ENCODE peak calls at places on chromosomes 6 and 20, in four cellular contexts. J is spleen, D is cardiac muscle cell, P is left lung. Q is an unnamed sample. For H3K4me1, the result is how much of the 10 kb centered on the place peaks cover.

GRCh38 chr6:139148557-139149220 is 13.8 kb downstream of the HECA start:
- DNase-seq in J (no peak), D (no peak), P (no peak), Q (no peak)

GRCh38 chr6:92538296-92538695 is 881.1 kb downstream of the EPHA7 start:
- DNase-seq in J (no peak), D (no peak), P (no peak), Q (no peak)

GRCh38 chr20:33680681-33681080 is 5.5 kb downstream of the E2F1 start:
- DNase-seq in J (no peak), D (no peak), P (no peak), Q (no peak)

GRCh38 chr6:139278190-139278589 is 13.6 kb downstream of the TXLNB start:
- DNase-seq in J (no peak), D (no peak), P (no peak), Q (no peak)

GRCh38 chr6:143999406-143999805 is 8.7 kb downstream of the PLAGL1 start:
- DNase-seq in J (no peak), D (no peak), P (no peak), Q (no peak)

GRCh38 chr20:46027245-46027853 is 1.7 kb upstream of the SLC12A5 start:
- DNase-seq in J (no peak), D (peak), P (no peak), Q (no peak)

GRCh38 chr20:14896569-14896968 is 559.2 kb upstream of the FLRT3 start:
- DNase-seq in J (no peak), D (no peak), P (no peak), Q (no peak)

GRCh38 chr20:5100684-5101347 is 18.9 kb downstream of the PCNA start:
- DNase-seq in J (peak), D (peak), P (peak), Q (no peak)

GRCh38 chr20:1321654-1321939 is 7.3 kb downstream of the SDCBP2 start:
- DNase-seq in J (no peak), D (no peak), P (no peak), Q (no peak)

GRCh38 chr6:51618563-51618962 is 468.9 kb downstream of the PKHD1 start:
- DNase-seq in J (no peak), D (no peak), P (no peak), Q (no peak)

GRCh38 chr6:142302427-142303190 is 802 bp downstream of the ADGRG6 start:
- DNase-seq in J (no peak), D (no peak), P (no peak), Q (no peak)

GRCh38 chr6:82237013-82237412 is 10.5 kb downstream of the IBTK start:
- DNase-seq in J (no peak), D (peak), P (no peak), Q (no peak)

GRCh38 chr6:81792826-81793225 is 40.3 kb upstream of the TENT5A start:
- DNase-seq in J (no peak), D (no peak), P (no peak), Q (no peak)

GRCh38 chr6:89482136-89482535 is 49.2 kb downstream of the ANKRD6 start:
- DNase-seq in J (no peak), D (no peak), P (no peak), Q (no peak)

GRCh38 chr6:26437550-26437949 is 2.8 kb upstream of the BTN3A3 start:
- DNase-seq in J (no peak), D (no peak), P (no peak), Q (no peak)

GRCh38 chr6:28772480-28773381 is 151.1 kb downstream of the TRIM27 start:
- DNase-seq in J (no peak), D (no peak), P (no peak), Q (no peak)

GRCh38 chr6:154509421-154510143 is 903 bp downstream of the CNKSR3 start:
- DNase-seq in J (peak), D (peak), P (peak), Q (no peak)

GRCh38 chr6:168624540-168624939 is 183.6 kb downstream of the SMOC2 start:
- DNase-seq in J (no peak), D (no peak), P (no peak), Q (no peak)

GRCh38 chr20:366042-366718 is 14.4 kb upstream of the TRIB3 start:
- DNase-seq in J (no peak), D (no peak), P (no peak), Q (no peak)

GRCh38 chr6:149063443-149063842 is 254.1 kb upstream of the TAB2 start:
- DNase-seq in J (no peak), D (no peak), P (no peak), Q (no peak)
- H3K4me1 ChIP-seq in J (under half), D (under half), P (under half), Q (under half)

GRCh38 chr6:129432738-129433137 is 277.2 kb downstream of the ARHGAP18 start:
- DNase-seq in J (no peak), D (no peak), P (no peak), Q (no peak)
- TF ChIP-seq CTCF in J (no peak), D (no peak), P (no peak), Q (no peak)

DNA sequence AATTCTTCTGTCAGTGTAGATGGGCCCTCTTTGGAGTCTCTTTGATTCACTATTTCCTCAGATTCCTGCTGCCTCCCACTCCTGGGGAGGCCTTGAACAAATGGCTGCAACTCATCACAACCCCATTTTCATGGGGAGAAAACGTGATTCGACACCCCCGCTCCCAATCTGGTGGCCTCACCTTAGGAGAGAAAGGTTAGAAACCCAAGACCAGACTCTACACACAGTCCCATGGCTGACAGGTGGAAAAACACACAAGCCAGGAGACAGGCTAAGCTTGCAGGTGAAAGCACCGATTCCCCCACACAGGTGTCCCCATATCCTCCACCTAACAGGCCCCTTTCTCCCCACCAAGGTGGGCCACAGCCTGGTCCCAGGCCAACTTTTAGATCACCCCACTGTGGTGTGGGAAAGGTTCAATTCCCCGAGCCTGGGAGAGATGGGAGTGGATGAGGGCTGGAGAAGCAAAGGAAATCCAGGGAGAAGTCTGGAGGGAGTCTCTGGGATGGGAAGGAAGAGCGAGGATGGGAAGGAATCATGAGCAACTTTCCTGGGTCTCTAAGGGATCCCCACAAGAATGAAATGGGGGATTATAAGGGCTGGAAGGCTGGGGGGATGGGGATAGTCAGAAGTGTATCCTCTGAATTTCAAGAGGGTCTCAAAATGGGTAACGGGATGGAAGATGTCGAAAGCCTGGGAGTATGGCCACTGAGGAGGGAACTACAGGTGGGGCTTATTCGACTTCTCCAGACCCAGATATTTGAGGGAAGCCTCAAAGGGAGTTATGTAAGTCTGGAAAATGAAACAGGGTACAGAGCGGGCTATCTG is 946 bp downstream of the PLAGL2 start:
- DNase-seq in J (no peak), D (no peak), P (no peak), Q (no peak)
- H3K4me1 ChIP-seq in J (half or more), D (under half), P (half or more), Q (half or more)

GRCh38 chr6:85864453-85865401 is 222.0 kb upstream of the SYNCRIP start:
- DNase-seq in J (no peak), D (no peak), P (no peak), Q (no peak)
- TF ChIP-seq CTCF in J (no peak), D (peak), P (no peak), Q (no peak)

GRCh38 chr6:45483021-45483420 is 105.3 kb upstream of the SUPT3H start:
- DNase-seq in J (no peak), D (no peak), P (no peak), Q (no peak)
- H3K4me1 ChIP-seq in J (under half), D (under half), P (under half), Q (under half)

GRCh38 chr20:43187476-43188233 is 2.1 kb downstream of the PTPRT start:
- DNase-seq in J (peak), D (peak), P (peak), Q (no peak)
- TF ChIP-seq CTCF in J (peak), D (peak), P (peak), Q (peak)

DNA sequence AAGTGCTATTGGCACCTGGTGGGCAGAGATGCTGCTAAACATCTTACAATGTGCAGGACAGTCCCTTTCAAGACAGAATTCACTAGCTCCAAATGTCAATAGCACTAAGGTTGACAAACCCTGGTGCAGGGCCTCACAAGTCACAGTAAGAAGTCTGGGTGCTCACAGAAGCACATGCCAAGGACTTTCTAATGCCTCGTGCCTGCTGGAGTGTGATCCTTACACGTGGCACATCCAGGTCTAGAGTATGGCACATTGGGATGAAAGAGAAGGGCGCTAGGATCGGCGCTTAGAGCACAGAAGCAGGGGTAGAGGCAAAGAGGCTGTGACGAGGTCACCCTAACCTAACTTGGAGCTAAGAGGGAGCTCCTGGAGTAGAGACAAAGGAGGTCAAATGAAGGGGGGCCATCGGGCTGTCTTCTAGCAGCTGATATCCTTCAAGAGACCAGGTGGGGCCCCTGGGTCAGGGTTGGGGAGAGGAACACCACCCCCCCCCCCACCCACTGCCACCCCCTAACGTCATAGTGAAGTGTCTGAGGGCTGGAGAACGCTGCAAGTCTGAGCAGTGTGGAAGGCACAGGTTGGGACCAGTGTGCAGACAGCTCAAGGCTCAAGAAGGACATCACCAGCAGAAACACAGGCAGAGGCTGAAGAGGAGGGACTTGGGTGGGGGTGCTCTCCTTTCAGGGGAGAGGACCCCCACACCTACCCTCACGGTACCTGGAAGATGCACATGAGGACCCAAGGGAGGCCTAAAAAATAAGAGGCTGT is 97.7 kb upstream of the MRPS10 start:
- DNase-seq in J (no peak), D (no peak), P (no peak), Q (no peak)
- H3K4me1 ChIP-seq in J (under half), D (under half), P (under half), Q (under half)

DNA sequence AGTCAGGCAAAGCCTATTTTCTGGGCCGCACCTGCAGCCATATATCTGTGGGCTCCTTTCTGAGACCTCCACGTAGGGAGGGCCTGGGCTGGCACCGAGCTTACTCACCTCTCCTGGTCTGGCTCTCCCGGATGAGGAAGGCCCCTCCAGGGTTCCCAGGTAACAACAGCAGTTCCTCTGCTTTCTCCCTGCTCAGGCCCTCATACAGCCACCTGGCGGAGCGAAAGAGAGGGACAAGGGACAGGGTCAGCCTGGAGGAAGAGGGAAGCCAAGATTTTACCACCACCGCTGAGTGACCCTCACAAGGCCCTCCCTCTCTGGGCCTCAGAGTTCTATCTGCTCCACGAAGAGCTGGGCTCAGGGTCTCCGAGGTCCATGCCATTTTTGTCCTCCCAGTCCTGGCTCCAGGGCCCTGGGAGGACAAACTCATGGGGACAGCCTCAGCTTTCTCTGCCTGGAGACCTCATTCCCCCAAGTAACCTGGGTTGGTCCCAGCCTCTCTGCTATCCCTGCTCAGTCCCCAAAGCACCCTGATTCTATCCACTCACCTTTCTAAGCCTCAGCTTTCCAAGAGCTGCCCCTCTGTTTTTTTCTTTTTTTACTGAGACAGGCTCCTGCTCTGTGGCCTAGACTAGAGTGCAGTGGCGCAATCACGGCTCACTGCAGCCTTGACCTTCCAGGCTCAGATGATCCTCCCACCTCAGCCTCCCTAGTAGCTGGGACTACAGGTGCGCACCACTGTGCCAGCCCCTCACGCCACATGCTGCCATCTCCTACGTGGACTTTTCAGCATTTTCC is 13.3 kb downstream of the SLA2 start:
- DNase-seq in J (no peak), D (peak), P (no peak), Q (no peak)
- TF ChIP-seq CTCF in J (no peak), D (no peak), P (no peak), Q (no peak)

GRCh38 chr20:59683181-59683580 is 78.8 kb downstream of the PHACTR3 start:
- DNase-seq in J (no peak), D (no peak), P (no peak), Q (no peak)
- H3K4me1 ChIP-seq in J (under half), D (under half), P (under half), Q (under half)